ENCODE peak calls at places on chromosomes 6 and 20, in eight cellular contexts. One of them, this sample, is unnamed.

GRCh38 chr6:26327450-26328264 is 37.3 kb upstream of the BTN3A2 start:
- DNase-seq in GM12865: peak; percentile 88
- DNase-seq in right atrium auricular region: no peak
- DNase-seq in H1: no peak
- DNase-seq in AG04450: no peak
- DNase-seq in adrenal gland: no peak
- DNase-seq in cardiac muscle cell: no peak
- DNase-seq in lung: no peak
- DNase-seq in this sample: peak; percentile 60

GRCh38 chr6:43770417-43771209 is 602 bp downstream of the VEGFA start:
- DNase-seq in AG04450: no peak
- DNase-seq in GM12865: peak; percentile 58
- DNase-seq in adrenal gland: peak; percentile 80
- DNase-seq in H1: no peak
- DNase-seq in right atrium auricular region: peak; percentile 83
- DNase-seq in lung: peak; percentile 75
- DNase-seq in cardiac muscle cell: peak; percentile 68
- DNase-seq in this sample: no peak

GRCh38 chr6:49464691-49465090 is 1.5 kb downstream of the CENPQ start:
- DNase-seq in cardiac muscle cell: no peak
- DNase-seq in GM12865: no peak
- DNase-seq in adrenal gland: no peak
- DNase-seq in AG04450: no peak
- DNase-seq in lung: no peak
- DNase-seq in right atrium auricular region: no peak
- DNase-seq in H1: no peak
- DNase-seq in this sample: no peak

GRCh38 chr20:57589728-57590484 is 29.0 kb downstream of the PCK1 start:
- DNase-seq in H1: no peak
- DNase-seq in GM12865: no peak
- DNase-seq in right atrium auricular region: no peak
- DNase-seq in adrenal gland: no peak
- DNase-seq in AG04450: no peak
- DNase-seq in lung: no peak
- DNase-seq in cardiac muscle cell: no peak
- DNase-seq in this sample: no peak

GRCh38 chr6:31270788-31271640 is 878 bp downstream of the HLA-C start:
- DNase-seq in GM12865: peak; percentile 74
- DNase-seq in cardiac muscle cell: peak; percentile 48
- DNase-seq in right atrium auricular region: peak; percentile 72
- DNase-seq in AG04450: no peak
- DNase-seq in lung: peak; percentile 87
- DNase-seq in adrenal gland: peak; percentile 81
- DNase-seq in H1: no peak
- DNase-seq in this sample: peak; percentile 40

GRCh38 chr20:41175201-41175651 is 37.9 kb downstream of the PLCG1 start:
- DNase-seq in AG04450: no peak
- DNase-seq in H1: no peak
- DNase-seq in cardiac muscle cell: no peak
- DNase-seq in right atrium auricular region: peak; percentile 32
- DNase-seq in lung: peak; percentile 25
- DNase-seq in adrenal gland: peak; percentile 19
- DNase-seq in GM12865: no peak
- DNase-seq in this sample: no peak

GRCh38 chr20:58416057-58416456 is 27.0 kb downstream of the VAPB start:
- DNase-seq in adrenal gland: no peak
- DNase-seq in GM12865: no peak
- DNase-seq in AG04450: no peak
- DNase-seq in cardiac muscle cell: no peak
- DNase-seq in H1: no peak
- DNase-seq in right atrium auricular region: no peak
- DNase-seq in lung: no peak
- DNase-seq in this sample: no peak

GRCh38 chr20:25290646-25291431 is 43.0 kb downstream of the PYGB start:
- DNase-seq in lung: no peak
- DNase-seq in AG04450: no peak
- DNase-seq in cardiac muscle cell: no peak
- DNase-seq in adrenal gland: no peak
- DNase-seq in GM12865: no peak
- DNase-seq in H1: no peak
- DNase-seq in right atrium auricular region: no peak
- DNase-seq in this sample: no peak

GRCh38 chr6:9095671-9096260 is 660.4 kb upstream of the SLC35B3 start:
- DNase-seq in adrenal gland: no peak
- DNase-seq in right atrium auricular region: no peak
- DNase-seq in H1: no peak
- DNase-seq in cardiac muscle cell: no peak
- DNase-seq in GM12865: no peak
- DNase-seq in AG04450: no peak
- DNase-seq in lung: no peak
- DNase-seq in this sample: no peak

GRCh38 chr6:3383525-3383924 is 73.3 kb downstream of the SLC22A23 start:
- DNase-seq in cardiac muscle cell: peak; percentile 39
- DNase-seq in lung: no peak
- DNase-seq in GM12865: peak; percentile 58
- DNase-seq in right atrium auricular region: no peak
- DNase-seq in adrenal gland: peak; percentile 68
- DNase-seq in H1: no peak
- DNase-seq in AG04450: no peak
- DNase-seq in this sample: peak; percentile 15

GRCh38 chr20:56518999-56519398 is 5.5 kb upstream of the FAM209A start:
- DNase-seq in GM12865: no peak
- DNase-seq in lung: no peak
- DNase-seq in H1: no peak
- DNase-seq in adrenal gland: no peak
- DNase-seq in cardiac muscle cell: no peak
- DNase-seq in right atrium auricular region: no peak
- DNase-seq in AG04450: no peak
- DNase-seq in this sample: no peak

GRCh38 chr6:36826520-36827227 is 12.6 kb downstream of the CPNE5 start:
- DNase-seq in GM12865: no peak
- DNase-seq in adrenal gland: no peak
- DNase-seq in right atrium auricular region: no peak
- DNase-seq in H1: no peak
- DNase-seq in cardiac muscle cell: no peak
- DNase-seq in AG04450: no peak
- DNase-seq in lung: no peak
- DNase-seq in this sample: no peak

GRCh38 chr6:37630281-37630799 is 67.3 kb downstream of the MDGA1 start:
- DNase-seq in AG04450: peak; percentile 94
- DNase-seq in adrenal gland: peak; percentile 85
- DNase-seq in GM12865: no peak
- DNase-seq in H1: no peak
- DNase-seq in right atrium auricular region: no peak
- DNase-seq in lung: no peak
- DNase-seq in cardiac muscle cell: no peak
- DNase-seq in this sample: no peak

GRCh38 chr6:165746331-165746730 is 83.3 kb upstream of the PDE10A start:
- DNase-seq in GM12865: no peak
- DNase-seq in H1: no peak
- DNase-seq in lung: no peak
- DNase-seq in adrenal gland: no peak
- DNase-seq in cardiac muscle cell: no peak
- DNase-seq in AG04450: no peak
- DNase-seq in right atrium auricular region: no peak
- DNase-seq in this sample: no peak

DNA sequence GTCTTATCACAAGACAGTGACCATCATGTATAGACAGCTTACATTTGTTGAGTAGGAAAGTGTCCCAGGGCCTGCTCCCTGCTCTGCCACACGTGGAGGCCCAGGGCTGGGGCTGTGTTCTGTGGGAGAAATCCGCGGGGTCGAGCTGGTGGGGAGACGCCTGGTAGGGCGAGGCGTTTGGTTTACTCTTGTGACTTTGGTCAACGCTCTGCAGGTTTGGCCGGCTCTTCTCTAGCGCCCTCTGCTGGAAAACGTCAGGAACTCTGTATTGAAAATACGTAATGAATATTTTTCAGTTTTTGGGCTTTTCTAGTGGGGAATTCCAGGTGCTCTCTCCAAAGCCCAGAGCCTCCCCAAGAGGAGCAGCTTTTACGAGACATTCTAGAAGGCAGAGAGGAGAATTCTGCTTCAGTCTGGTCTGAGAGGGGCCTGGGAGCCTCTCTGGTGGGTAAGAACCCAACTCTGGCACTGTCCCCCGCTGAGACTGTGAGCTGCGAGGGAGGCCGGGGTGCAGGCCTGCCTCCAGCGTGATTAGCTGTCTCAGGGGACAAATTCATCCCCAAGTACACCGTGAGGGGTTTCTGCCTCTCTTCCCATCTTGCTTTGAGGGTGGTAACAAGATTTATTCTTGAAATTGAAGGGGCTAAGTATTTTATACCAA is 112.6 kb upstream of the RALGAPA2 start:
- DNase-seq in adrenal gland: peak; percentile 77
- DNase-seq in H1: no peak
- DNase-seq in lung: peak; percentile 79
- DNase-seq in GM12865: peak; percentile 72
- DNase-seq in right atrium auricular region: peak; percentile 70
- DNase-seq in AG04450: no peak
- DNase-seq in cardiac muscle cell: peak; percentile 69
- DNase-seq in this sample: peak; percentile 8
- TF ChIP-seq CTCF in adrenal gland: peak; percentile 63
- TF ChIP-seq CTCF in H1: peak; percentile 84
- TF ChIP-seq CTCF in lung: peak; percentile 67
- TF ChIP-seq CTCF in GM12865: peak; percentile 74
- TF ChIP-seq CTCF in right atrium auricular region: peak; percentile 75
- TF ChIP-seq CTCF in AG04450: peak; percentile 49
- TF ChIP-seq CTCF in cardiac muscle cell: peak; percentile 70
- TF ChIP-seq CTCF in this sample: peak; percentile 76

GRCh38 chr6:82143041-82143481 is 104.5 kb downstream of the IBTK start:
- DNase-seq in lung: no peak
- DNase-seq in adrenal gland: no peak
- DNase-seq in cardiac muscle cell: peak; percentile 68
- DNase-seq in right atrium auricular region: no peak
- DNase-seq in AG04450: no peak
- DNase-seq in GM12865: no peak
- DNase-seq in H1: no peak
- DNase-seq in this sample: no peak

GRCh38 chr6:82144852-82145332 is 102.7 kb downstream of the IBTK start:
- DNase-seq in adrenal gland: peak; percentile 71
- DNase-seq in right atrium auricular region: peak; percentile 76
- DNase-seq in lung: no peak
- DNase-seq in AG04450: peak; percentile 33
- DNase-seq in cardiac muscle cell: peak; percentile 32
- DNase-seq in GM12865: peak; percentile 5
- DNase-seq in H1: no peak
- DNase-seq in this sample: no peak

GRCh38 chr6:82145926-82146452 is 101.6 kb downstream of the IBTK start:
- DNase-seq in lung: no peak
- DNase-seq in AG04450: no peak
- DNase-seq in adrenal gland: no peak
- DNase-seq in cardiac muscle cell: no peak
- DNase-seq in GM12865: no peak
- DNase-seq in H1: no peak
- DNase-seq in right atrium auricular region: no peak
- DNase-seq in this sample: no peak

GRCh38 chr6:82142524-82142923 is 105.0 kb downstream of the IBTK start:
- DNase-seq in H1: no peak
- DNase-seq in GM12865: no peak
- DNase-seq in right atrium auricular region: no peak
- DNase-seq in lung: no peak
- DNase-seq in cardiac muscle cell: no peak
- DNase-seq in AG04450: no peak
- DNase-seq in adrenal gland: no peak
- DNase-seq in this sample: no peak

DNA sequence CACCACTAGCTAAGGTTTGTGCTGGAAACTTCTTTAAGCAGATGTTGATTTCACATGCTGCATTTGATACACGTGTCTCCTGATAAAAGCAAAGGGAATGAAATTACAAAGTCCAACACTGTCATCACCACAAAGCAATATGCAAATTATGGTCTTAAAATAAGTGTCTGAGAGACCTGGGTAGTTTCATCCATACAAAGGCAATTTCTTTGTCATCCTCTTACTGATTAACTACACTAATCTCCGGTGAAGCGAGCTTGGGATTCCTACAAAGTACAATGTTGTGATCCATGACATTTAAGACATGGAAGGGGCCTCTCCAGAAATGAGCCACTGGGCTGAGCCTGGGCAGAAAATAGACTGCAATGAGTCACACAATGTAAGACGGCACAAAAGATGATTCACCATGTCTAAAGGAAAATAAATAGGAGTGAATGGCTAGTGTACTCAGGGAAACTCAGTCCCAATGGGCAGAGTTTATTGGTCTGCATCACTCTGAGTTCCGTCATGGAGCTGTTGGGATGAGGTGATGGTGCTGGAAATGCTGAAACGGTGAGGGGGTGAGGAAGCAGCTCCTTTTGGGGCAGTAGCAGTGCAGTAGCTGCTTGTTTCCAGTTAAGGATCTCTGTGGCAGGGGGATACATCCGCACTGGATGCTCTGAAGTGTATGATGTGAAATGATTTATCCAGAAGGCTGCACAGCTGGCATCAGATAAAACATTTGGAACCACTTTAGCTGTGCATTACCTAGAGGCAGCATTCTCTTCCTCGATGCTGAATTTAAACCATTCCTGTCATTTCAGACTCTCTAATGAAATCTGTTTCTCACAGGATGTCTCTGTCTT is 103.3 kb downstream of the IBTK start:
- DNase-seq in H1: no peak
- DNase-seq in cardiac muscle cell: peak; percentile 37
- DNase-seq in GM12865: peak; percentile 30
- DNase-seq in right atrium auricular region: peak; percentile 72
- DNase-seq in AG04450: peak; percentile 73
- DNase-seq in lung: no peak
- DNase-seq in adrenal gland: peak; percentile 61
- DNase-seq in this sample: peak; percentile 10
- H3K4me3 ChIP-seq in H1: no peak overlapping the region
- H3K4me3 ChIP-seq in cardiac muscle cell: no peak overlapping the region
- H3K4me3 ChIP-seq in GM12865: no peak overlapping the region
- H3K4me3 ChIP-seq in right atrium auricular region: no peak overlapping the region
- H3K4me3 ChIP-seq in AG04450: peak overlapping the region; percentile 0
- H3K4me3 ChIP-seq in lung: no peak overlapping the region
- H3K4me3 ChIP-seq in adrenal gland: no peak overlapping the region
- H3K4me3 ChIP-seq in this sample: no peak overlapping the region

GRCh38 chr6:130366011-130366963 is at the start of gene TMEM200A:
- DNase-seq in lung: no peak
- DNase-seq in adrenal gland: peak; percentile 65
- DNase-seq in right atrium auricular region: no peak
- DNase-seq in GM12865: no peak
- DNase-seq in AG04450: no peak
- DNase-seq in cardiac muscle cell: peak; percentile 54
- DNase-seq in H1: peak; percentile 13
- DNase-seq in this sample: no peak
- TF ChIP-seq CTCF in lung: no peak
- TF ChIP-seq CTCF in adrenal gland: no peak
- TF ChIP-seq CTCF in right atrium auricular region: no peak
- TF ChIP-seq CTCF in GM12865: no peak
- TF ChIP-seq CTCF in AG04450: peak; percentile 36
- TF ChIP-seq CTCF in cardiac muscle cell: peak; percentile 4
- TF ChIP-seq CTCF in H1: peak; percentile 8
- TF ChIP-seq CTCF in this sample: no peak

DNA sequence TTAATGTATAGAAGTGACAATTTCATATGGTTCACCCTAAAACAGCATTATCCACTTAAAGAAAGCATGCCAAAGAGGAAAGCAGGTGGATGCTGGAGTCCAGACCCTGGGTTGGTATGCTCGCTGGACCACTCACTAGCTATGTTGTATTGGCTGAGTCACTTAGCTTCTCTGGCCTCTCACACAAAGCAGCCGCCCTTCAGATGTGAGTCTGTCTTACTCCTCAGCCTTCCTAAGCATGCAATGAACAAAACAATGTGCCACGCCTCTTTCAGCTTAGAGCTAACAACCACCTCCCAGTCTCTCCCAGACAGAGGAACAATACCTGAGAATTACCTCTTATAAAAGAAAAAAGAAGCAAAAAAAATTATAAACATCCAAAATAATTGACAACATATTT is 29.4 kb downstream of the SIM1 start:
- DNase-seq in H1: no peak
- DNase-seq in lung: no peak
- DNase-seq in cardiac muscle cell: no peak
- DNase-seq in AG04450: no peak
- DNase-seq in right atrium auricular region: no peak
- DNase-seq in adrenal gland: no peak
- DNase-seq in GM12865: no peak
- DNase-seq in this sample: no peak
- H3K4me3 ChIP-seq in H1: no peak overlapping the region
- H3K4me3 ChIP-seq in lung: no peak overlapping the region
- H3K4me3 ChIP-seq in cardiac muscle cell: no peak overlapping the region
- H3K4me3 ChIP-seq in AG04450: no peak overlapping the region
- H3K4me3 ChIP-seq in right atrium auricular region: no peak overlapping the region
- H3K4me3 ChIP-seq in adrenal gland: no peak overlapping the region
- H3K4me3 ChIP-seq in GM12865: no peak overlapping the region
- H3K4me3 ChIP-seq in this sample: no peak overlapping the region

This sample was measured in GM12864.